ENCODE peak calls at places on chromosomes 6 and 20, in ten cellular contexts. X is type B pancreatic cell, Z is neural crest cell, O is sigmoid colon, C is colonic mucosa, S is mucosa of descending colon, A is astrocyte, G is esophagus muscularis mucosa, B is AG09309, M is IMR-90. V is an unnamed sample.

GRCh38 chr20:58981564-58982364 is 708 bp downstream of the NELFCD start:
- DNase-seq in B (no peak), G (no peak), C (peak), O (no peak), S (no peak), M (peak), A (peak), Z (no peak), X (peak), V (peak)

GRCh38 chr20:19761853-19762252 is 3.8 kb downstream of the RIN2 start:
- DNase-seq in S (no peak), B (no peak), Z (no peak), G (no peak), M (no peak), A (no peak), C (no peak), X (peak), O (no peak), V (peak)

GRCh38 chr6:30493643-30494250 is 4.4 kb downstream of the HLA-E start:
- DNase-seq in A (no peak), Z (no peak), S (no peak), X (no peak), C (no peak), B (no peak), M (no peak), O (no peak), G (no peak), V (no peak)

GRCh38 chr20:50226093-50226974 is 35.7 kb downstream of the CEBPB start:
- DNase-seq in O (peak), C (peak), Z (no peak), B (no peak), G (no peak), S (no peak), M (peak), X (no peak), A (peak), V (no peak)

GRCh38 chr20:60255866-60256265 is 297.6 kb downstream of the CDH26 start:
- DNase-seq in G (no peak), S (no peak), Z (no peak), O (no peak), B (no peak), X (no peak), M (peak), C (no peak), A (peak), V (no peak)

GRCh38 chr20:17843246-17844132 is 125.1 kb downstream of the SNX5 start:
- DNase-seq in X (no peak), A (peak), C (no peak), G (no peak), O (peak), Z (no peak), S (no peak), B (peak), M (peak), V (peak)

GRCh38 chr6:4820704-4821276 is 44.6 kb downstream of the CDYL start:
- DNase-seq in A (peak), O (no peak), M (peak), X (no peak), C (no peak), S (no peak), Z (no peak), G (no peak), B (peak), V (no peak)

GRCh38 chr20:56257604-56258003 is 9.1 kb downstream of the MC3R start:
- DNase-seq in O (no peak), Z (no peak), B (no peak), A (no peak), S (no peak), G (peak), X (no peak), M (no peak), C (no peak), V (no peak)

GRCh38 chr6:167825059-167825758 is 1.5 kb upstream of the AFDN start:
- DNase-seq in S (no peak), B (no peak), A (no peak), C (no peak), G (no peak), M (no peak), X (no peak), O (peak), Z (peak), V (no peak)

GRCh38 chr6:110544472-110544871 is 68.1 kb upstream of the SLC22A16 start:
- DNase-seq in B (no peak), O (no peak), G (no peak), X (no peak), C (no peak), A (no peak), S (no peak), Z (no peak), M (no peak), V (peak)

GRCh38 chr6:19851273-19852089 is 14.3 kb downstream of the ID4 start:
- DNase-seq in G (no peak), A (peak), B (peak), S (no peak), Z (peak), M (peak), X (no peak), C (peak), O (no peak), V (no peak)

GRCh38 chr20:24661255-24661654 is 191.8 kb downstream of the SYNDIG1 start:
- DNase-seq in B (no peak), G (no peak), S (no peak), A (no peak), C (no peak), O (no peak), Z (no peak), X (no peak), M (no peak), V (no peak)

GRCh38 chr20:25283221-25283951 is 35.5 kb downstream of the PYGB start:
- DNase-seq in S (peak), O (peak), C (no peak), B (no peak), A (no peak), X (no peak), M (no peak), G (no peak), Z (no peak), V (no peak)

GRCh38 chr6:1722801-1723200 is 113.1 kb downstream of the FOXC1 start:
- DNase-seq in X (no peak), A (no peak), M (no peak), S (no peak), C (no peak), B (no peak), G (no peak), Z (no peak), O (no peak), V (no peak)

GRCh38 chr6:27295301-27296079 is 16.6 kb downstream of the POM121L2 start:
- DNase-seq in C (no peak), Z (peak), A (peak), G (no peak), S (no peak), X (no peak), O (no peak), B (peak), M (peak), V (no peak)

GRCh38 chr6:153272201-153272980 is 141.3 kb upstream of the RGS17 start:
- DNase-seq in A (no peak), Z (no peak), G (no peak), C (no peak), X (no peak), S (no peak), B (no peak), M (no peak), O (no peak), V (no peak)

GRCh38 chr20:45405566-45406259 is 2.4 kb upstream of the DBNDD2 start:
- DNase-seq in Z (no peak), O (peak), S (peak), B (no peak), M (no peak), X (no peak), C (peak), G (no peak), A (peak), V (peak)

GRCh38 chr20:40331249-40331648 is 357.8 kb downstream of the MAFB start:
- DNase-seq in A (no peak), G (peak), C (no peak), X (no peak), S (no peak), M (no peak), O (no peak), B (no peak), Z (no peak), V (no peak)

GRCh38 chr6:111852704-111853103 is 20.5 kb downstream of the FYN start:
- DNase-seq in A (no peak), X (no peak), C (no peak), Z (no peak), M (peak), B (no peak), O (no peak), S (no peak), G (no peak), V (no peak)

GRCh38 chr20:50338479-50339195 is 148.0 kb downstream of the CEBPB start:
- DNase-seq in O (peak), M (peak), B (no peak), S (no peak), Z (no peak), A (peak), X (no peak), C (no peak), G (no peak), V (no peak)

GRCh38 chr6:10719386-10720228 is 3.3 kb upstream of the TMEM14C start:
- DNase-seq in G (no peak), O (no peak), Z (no peak), C (peak), B (no peak), X (no peak), S (peak), A (no peak), M (no peak), V (no peak)

GRCh38 chr20:24453917-24454316 is 15.5 kb upstream of the SYNDIG1 start:
- DNase-seq in C (no peak), B (no peak), G (no peak), A (no peak), O (no peak), Z (no peak), S (no peak), M (no peak), X (no peak), V (no peak)

GRCh38 chr6:138287144-138287955 is 69.1 kb upstream of the PBOV1 start:
- DNase-seq in C (peak), X (no peak), A (peak), M (no peak), Z (no peak), O (no peak), G (no peak), S (no peak), B (no peak), V (no peak)

GRCh38 chr6:20331625-20332024 is 70.1 kb upstream of the E2F3 start:
- DNase-seq in A (no peak), M (no peak), S (no peak), X (no peak), C (no peak), Z (no peak), O (no peak), B (no peak), G (no peak), V (no peak)

GRCh38 chr20:46070215-46070910 is 19.4 kb downstream of the NCOA5 start:
- DNase-seq in X (no peak), O (no peak), B (peak), G (peak), M (peak), C (no peak), S (no peak), A (peak), Z (no peak), V (no peak)

GRCh38 chr6:30983439-30983838 is at the start of gene MUC21:
- DNase-seq in X (no peak), S (no peak), O (no peak), B (no peak), G (no peak), C (no peak), A (no peak), Z (no peak), M (no peak), V (no peak)

GRCh38 chr6:135291288-135292116 is 110.4 kb downstream of the MYB start:
- DNase-seq in S (no peak), O (no peak), M (peak), B (no peak), G (no peak), X (no peak), A (peak), C (no peak), Z (no peak), V (no peak)

DNA sequence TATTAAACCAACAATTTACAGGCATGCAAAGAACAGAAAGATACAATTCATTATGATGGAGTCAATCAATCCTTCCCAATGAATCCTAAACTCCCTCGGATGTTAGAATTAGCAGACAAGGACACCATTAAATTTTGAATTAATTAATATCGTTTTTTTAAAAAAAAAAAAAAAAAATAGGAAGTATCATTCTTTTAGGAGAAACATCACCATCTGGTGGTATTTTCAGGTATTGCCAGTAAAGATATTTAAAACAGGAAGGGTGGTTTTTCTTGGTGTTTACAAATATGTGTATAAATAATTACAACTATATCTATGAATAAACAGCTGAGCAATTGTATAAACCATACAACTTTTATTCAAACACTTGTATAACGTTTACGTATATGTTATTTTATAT is 564.4 kb downstream of the HAO1 start:
- DNase-seq in S (no peak), Z (no peak), G (no peak), A (no peak), X (no peak), B (no peak), C (no peak), M (peak), O (no peak), V (no peak)
- TF ChIP-seq CTCF in S (no peak), Z (peak), G (peak), A (peak), X (peak), B (peak), C (peak), M (peak), O (peak), V (no peak)

GRCh38 chr6:147779624-147780023 is 271.1 kb downstream of the SAMD5 start:
- DNase-seq in X (no peak), C (no peak), G (no peak), O (no peak), Z (no peak), M (no peak), B (no peak), S (no peak), A (no peak), V (no peak)

GRCh38 chr6:147770221-147770620 is 261.7 kb downstream of the SAMD5 start:
- DNase-seq in X (no peak), S (no peak), G (no peak), C (no peak), O (no peak), Z (no peak), B (no peak), A (no peak), M (no peak), V (no peak)

GRCh38 chr6:147776631-147777030 is 268.1 kb downstream of the SAMD5 start:
- DNase-seq in Z (no peak), X (no peak), S (no peak), A (no peak), O (no peak), M (no peak), G (no peak), C (no peak), B (no peak), V (no peak)

GRCh38 chr6:147772724-147773123 is 264.2 kb downstream of the SAMD5 start:
- DNase-seq in O (no peak), Z (no peak), S (no peak), G (no peak), M (no peak), B (no peak), A (no peak), C (no peak), X (no peak), V (no peak)

DNA sequence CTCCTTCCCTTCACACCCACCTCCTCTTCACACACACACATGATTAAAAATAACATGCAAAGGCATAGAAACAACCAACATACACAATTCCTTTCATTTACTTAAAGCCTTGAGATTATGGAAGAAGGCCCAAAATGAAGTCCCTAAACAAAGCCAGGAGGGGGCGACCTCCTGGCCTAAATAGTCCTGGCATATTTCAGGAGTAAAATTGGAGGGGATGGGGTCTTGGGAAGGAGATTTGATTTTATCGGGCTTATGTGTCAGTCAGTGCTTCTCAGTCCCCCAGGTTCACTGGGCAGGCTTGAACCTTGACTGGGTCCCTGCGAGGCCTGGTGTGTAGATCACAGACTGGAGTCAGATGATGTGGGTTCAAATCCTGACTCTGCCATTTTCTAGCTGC is 266.4 kb downstream of the SAMD5 start:
- DNase-seq in X (no peak), B (no peak), S (no peak), C (no peak), Z (no peak), M (no peak), A (no peak), O (no peak), G (no peak), V (no peak)
- TF ChIP-seq CTCF in X (peak), B (peak), S (no peak), C (no peak), Z (peak), M (no peak), A (no peak), O (no peak), G (no peak), V (no peak)

DNA sequence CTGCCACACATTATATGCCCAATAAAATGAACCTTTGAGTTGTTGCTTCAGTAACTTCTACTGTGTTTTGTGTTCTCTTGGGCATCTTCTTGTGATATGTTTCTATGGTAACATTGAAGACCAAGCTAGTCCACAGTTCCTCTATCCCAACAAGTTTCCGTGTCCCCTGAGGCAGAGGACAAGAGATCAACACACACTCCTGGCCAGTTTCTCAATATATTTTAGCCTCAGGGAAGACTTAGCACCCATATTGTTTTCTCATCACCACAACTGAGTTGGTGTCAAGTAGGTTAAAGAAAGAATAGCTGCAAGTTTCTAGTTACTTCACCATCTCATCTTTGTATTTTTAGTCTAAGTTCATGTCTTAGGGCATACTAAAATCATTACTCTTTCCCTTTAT is 277.5 kb downstream of the UST start:
- DNase-seq in M (no peak), X (no peak), O (no peak), B (no peak), C (no peak), A (no peak), Z (no peak), S (no peak), G (peak), V (no peak)
- TF ChIP-seq CTCF in M (no peak), X (no peak), O (no peak), B (no peak), C (no peak), A (no peak), Z (no peak), S (no peak), G (no peak), V (no peak)

GRCh38 chr20:32207211-32207625 is 325 bp downstream of the PLAGL2 start:
- DNase-seq in B (no peak), A (no peak), M (no peak), G (no peak), S (peak), X (no peak), Z (peak), O (no peak), C (no peak), V (no peak)

GRCh38 chr20:32205502-32206382 is 1.8 kb downstream of the PLAGL2 start:
- DNase-seq in O (no peak), Z (no peak), S (no peak), B (no peak), C (no peak), X (no peak), G (no peak), A (no peak), M (peak), V (no peak)

GRCh38 chr20:32206383-32207210 is 946 bp downstream of the PLAGL2 start:
- DNase-seq in M (no peak), A (no peak), G (no peak), Z (no peak), X (no peak), B (no peak), C (no peak), O (no peak), S (no peak), V (no peak)

GRCh38 chr20:32208499-32209154 is 947 bp downstream of the POFUT1 start:
- DNase-seq in S (no peak), A (no peak), X (no peak), G (no peak), M (no peak), Z (no peak), C (no peak), O (no peak), B (no peak), V (no peak)

DNA sequence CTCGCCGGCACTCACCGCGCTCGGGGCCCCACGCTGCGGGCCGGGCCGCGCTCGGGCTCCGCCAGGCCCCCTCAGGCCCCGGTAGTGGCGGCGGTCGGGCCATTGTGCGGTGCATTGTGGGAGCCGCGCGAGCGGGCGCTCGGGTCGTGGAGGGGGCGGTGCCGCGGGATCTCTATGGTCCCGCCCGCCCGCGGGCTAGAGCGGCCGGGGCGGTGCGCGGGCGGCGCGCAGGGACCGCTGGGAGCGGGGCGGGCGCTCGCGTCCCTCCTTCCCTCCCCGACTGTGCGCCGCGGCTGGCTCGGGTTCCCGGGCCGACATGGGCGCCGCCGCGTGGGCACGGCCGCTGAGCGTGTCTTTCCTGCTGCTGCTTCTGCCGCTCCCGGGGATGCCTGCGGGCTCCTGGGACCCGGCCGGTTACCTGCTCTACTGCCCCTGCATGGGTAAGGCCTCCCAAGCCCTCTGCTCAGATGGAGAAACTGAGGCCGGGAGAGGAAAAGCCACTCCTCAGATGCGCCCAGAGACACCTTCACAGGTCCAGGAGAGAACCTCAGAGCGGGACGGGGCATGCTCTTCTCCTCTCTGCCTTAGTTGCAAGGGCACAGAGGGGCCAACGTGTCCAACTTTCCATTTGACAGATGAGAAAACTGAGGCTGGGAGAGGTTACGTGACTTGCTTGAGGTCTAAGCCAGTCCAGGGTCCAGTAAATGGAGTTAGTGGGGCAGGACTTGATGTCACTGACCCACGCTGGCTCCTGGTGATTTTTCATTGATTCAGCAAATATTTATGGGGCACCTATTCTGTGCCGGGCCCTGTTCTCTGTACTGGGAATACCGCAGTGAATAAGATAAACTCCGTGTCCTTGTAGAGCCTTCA is at the start of the genes PLAGL2 and POFUT1:
- DNase-seq in C (peak), X (peak), G (peak), A (peak), M (peak), Z (peak), S (peak), O (peak), B (peak), V (peak)
- TF ChIP-seq CTCF in C (no peak), X (peak), G (peak), A (no peak), M (peak), Z (peak), S (no peak), O (no peak), B (peak), V (no peak)

DNA sequence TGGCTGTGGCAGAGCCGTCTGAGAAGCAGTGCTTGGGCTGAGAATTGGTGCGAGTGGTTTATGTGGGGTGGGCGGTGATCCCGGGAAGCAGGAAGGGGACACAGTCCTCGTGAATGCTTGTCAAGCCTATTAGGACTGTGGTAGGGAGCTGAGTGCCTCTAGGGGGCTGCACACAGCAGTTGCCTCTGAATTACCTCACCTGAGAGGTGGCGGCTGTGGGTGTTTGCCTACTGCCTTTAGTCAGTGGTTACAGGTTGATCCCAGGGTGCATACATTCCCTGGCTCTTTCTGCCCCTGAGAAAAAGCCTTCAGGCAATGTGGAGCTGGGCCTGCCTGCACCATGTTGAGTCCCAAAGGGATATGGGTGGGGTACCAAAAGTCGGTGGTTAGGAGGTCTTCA is 5.2 kb downstream of the AP5S1 start:
- DNase-seq in Z (no peak), S (no peak), C (no peak), M (no peak), O (no peak), G (no peak), B (no peak), X (no peak), A (no peak), V (no peak)
- TF ChIP-seq CTCF in Z (no peak), S (no peak), C (no peak), M (no peak), O (no peak), G (no peak), B (no peak), X (no peak), A (no peak), V (no peak)

V was measured in coronary artery.